ENCODE peak calls at places on chromosome 4, in nine cellular contexts. One of them, this sample, is unnamed.

GRCh38 chr4:113840850-113841249 is 79.3 kb upstream of the CAMK2D start:
- DNase-seq in stomach: no peak
- DNase-seq in K562: no peak
- DNase-seq in prostate gland: no peak
- DNase-seq in esophagus muscularis mucosa: no peak
- DNase-seq in upper lobe of left lung: no peak
- DNase-seq in HCT116: no peak
- DNase-seq in transverse colon: no peak
- DNase-seq in sigmoid colon: no peak
- DNase-seq in this sample: no peak

GRCh38 chr4:8578717-8579116 is 1.5 kb upstream of the GPR78 start:
- DNase-seq in stomach: no peak
- DNase-seq in K562: no peak
- DNase-seq in prostate gland: no peak
- DNase-seq in esophagus muscularis mucosa: no peak
- DNase-seq in upper lobe of left lung: no peak
- DNase-seq in HCT116: no peak
- DNase-seq in transverse colon: no peak
- DNase-seq in sigmoid colon: no peak
- DNase-seq in this sample: no peak

GRCh38 chr4:18691431-18692200 is 670.1 kb upstream of the LCORL start:
- DNase-seq in stomach: no peak
- DNase-seq in K562: no peak
- DNase-seq in prostate gland: no peak
- DNase-seq in esophagus muscularis mucosa: no peak
- DNase-seq in upper lobe of left lung: no peak
- DNase-seq in HCT116: no peak
- DNase-seq in transverse colon: no peak
- DNase-seq in sigmoid colon: no peak
- DNase-seq in this sample: peak; percentile 86

GRCh38 chr4:173934201-173934600 is 349.3 kb downstream of the FBXO8 start:
- DNase-seq in stomach: no peak
- DNase-seq in K562: no peak
- DNase-seq in prostate gland: no peak
- DNase-seq in esophagus muscularis mucosa: no peak
- DNase-seq in upper lobe of left lung: no peak
- DNase-seq in HCT116: no peak
- DNase-seq in transverse colon: no peak
- DNase-seq in sigmoid colon: no peak
- DNase-seq in this sample: no peak

GRCh38 chr4:70838400-70838971 is 1.2 kb downstream of the GRSF1 start:
- DNase-seq in stomach: no peak
- DNase-seq in K562: peak; percentile 17
- DNase-seq in prostate gland: no peak
- DNase-seq in esophagus muscularis mucosa: no peak
- DNase-seq in upper lobe of left lung: no peak
- DNase-seq in HCT116: no peak
- DNase-seq in transverse colon: no peak
- DNase-seq in sigmoid colon: no peak
- DNase-seq in this sample: no peak

GRCh38 chr4:69799337-69799736 is 38.9 kb upstream of the SULT1B1 start:
- DNase-seq in stomach: no peak
- DNase-seq in K562: no peak
- DNase-seq in prostate gland: no peak
- DNase-seq in esophagus muscularis mucosa: no peak
- DNase-seq in upper lobe of left lung: no peak
- DNase-seq in HCT116: no peak
- DNase-seq in transverse colon: no peak
- DNase-seq in sigmoid colon: no peak
- DNase-seq in this sample: no peak

GRCh38 chr4:123877561-123877960 is 481.0 kb downstream of the SPRY1 start:
- DNase-seq in stomach: peak; percentile 51
- DNase-seq in K562: no peak
- DNase-seq in prostate gland: no peak
- DNase-seq in esophagus muscularis mucosa: no peak
- DNase-seq in upper lobe of left lung: no peak
- DNase-seq in HCT116: no peak
- DNase-seq in transverse colon: no peak
- DNase-seq in sigmoid colon: no peak
- DNase-seq in this sample: no peak

GRCh38 chr4:184417802-184418511 is 56.4 kb downstream of the IRF2 start:
- DNase-seq in stomach: no peak
- DNase-seq in K562: peak; percentile 49
- DNase-seq in prostate gland: peak; percentile 88
- DNase-seq in esophagus muscularis mucosa: no peak
- DNase-seq in upper lobe of left lung: no peak
- DNase-seq in HCT116: peak; percentile 51
- DNase-seq in transverse colon: no peak
- DNase-seq in sigmoid colon: no peak
- DNase-seq in this sample: no peak

GRCh38 chr4:2698504-2698903 is 57.6 kb downstream of the TNIP2 start:
- DNase-seq in stomach: no peak
- DNase-seq in K562: no peak
- DNase-seq in prostate gland: no peak
- DNase-seq in esophagus muscularis mucosa: no peak
- DNase-seq in upper lobe of left lung: no peak
- DNase-seq in HCT116: no peak
- DNase-seq in transverse colon: no peak
- DNase-seq in sigmoid colon: no peak
- DNase-seq in this sample: no peak

GRCh38 chr4:2695661-2696060 is 60.5 kb downstream of the TNIP2 start:
- DNase-seq in stomach: no peak
- DNase-seq in K562: no peak
- DNase-seq in prostate gland: no peak
- DNase-seq in esophagus muscularis mucosa: no peak
- DNase-seq in upper lobe of left lung: no peak
- DNase-seq in HCT116: no peak
- DNase-seq in transverse colon: no peak
- DNase-seq in sigmoid colon: no peak
- DNase-seq in this sample: no peak

GRCh38 chr4:2694691-2695090 is 61.4 kb downstream of the TNIP2 start:
- DNase-seq in stomach: no peak
- DNase-seq in K562: no peak
- DNase-seq in prostate gland: no peak
- DNase-seq in esophagus muscularis mucosa: no peak
- DNase-seq in upper lobe of left lung: no peak
- DNase-seq in HCT116: no peak
- DNase-seq in transverse colon: no peak
- DNase-seq in sigmoid colon: no peak
- DNase-seq in this sample: no peak

GRCh38 chr4:2697995-2698414 is 58.1 kb downstream of the TNIP2 start:
- DNase-seq in stomach: peak; percentile 41
- DNase-seq in K562: no peak
- DNase-seq in prostate gland: no peak
- DNase-seq in esophagus muscularis mucosa: no peak
- DNase-seq in upper lobe of left lung: no peak
- DNase-seq in HCT116: no peak
- DNase-seq in transverse colon: no peak
- DNase-seq in sigmoid colon: no peak
- DNase-seq in this sample: no peak

DNA sequence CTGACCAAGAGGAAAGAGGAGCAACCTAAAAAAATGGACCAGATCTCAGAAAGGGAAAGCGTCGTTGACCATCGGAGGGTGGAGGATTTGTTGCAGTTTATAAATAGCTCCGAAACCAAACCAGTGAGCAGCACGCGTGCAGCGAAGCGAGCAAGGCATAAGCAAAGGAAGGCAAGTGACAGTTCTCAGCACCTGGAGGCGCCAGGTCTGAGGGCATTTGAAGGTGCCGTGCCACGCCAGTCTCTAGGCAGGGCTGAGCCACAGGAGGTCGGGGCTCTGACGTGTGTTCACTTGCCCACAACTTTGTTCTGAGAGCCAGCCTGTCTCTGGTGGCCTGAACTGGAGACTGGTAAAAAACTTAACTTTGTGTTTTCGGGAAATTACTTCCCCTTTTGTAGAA is 59.7 kb downstream of the TNIP2 start:
- DNase-seq in stomach: no peak
- DNase-seq in K562: no peak
- DNase-seq in prostate gland: no peak
- DNase-seq in esophagus muscularis mucosa: no peak
- DNase-seq in upper lobe of left lung: no peak
- DNase-seq in HCT116: no peak
- DNase-seq in transverse colon: peak; percentile 59
- DNase-seq in sigmoid colon: no peak
- DNase-seq in this sample: no peak
- TF ChIP-seq POLR2AphosphoS5 in stomach: no peak
- TF ChIP-seq POLR2AphosphoS5 in K562: no peak
- TF ChIP-seq POLR2AphosphoS5 in prostate gland: no peak
- TF ChIP-seq POLR2AphosphoS5 in esophagus muscularis mucosa: no peak
- TF ChIP-seq POLR2AphosphoS5 in upper lobe of left lung: no peak
- TF ChIP-seq POLR2AphosphoS5 in HCT116: no peak
- TF ChIP-seq POLR2AphosphoS5 in transverse colon: no peak
- TF ChIP-seq POLR2AphosphoS5 in sigmoid colon: no peak
- TF ChIP-seq POLR2AphosphoS5 in this sample: no peak

GRCh38 chr4:151012836-151013235 is 2.2 kb downstream of the LRBA start:
- DNase-seq in stomach: peak; percentile 48
- DNase-seq in K562: peak; percentile 75
- DNase-seq in prostate gland: peak; percentile 19
- DNase-seq in esophagus muscularis mucosa: no peak
- DNase-seq in upper lobe of left lung: no peak
- DNase-seq in HCT116: peak; percentile 7
- DNase-seq in transverse colon: peak; percentile 51
- DNase-seq in sigmoid colon: no peak
- DNase-seq in this sample: no peak

GRCh38 chr4:151013944-151014343 is 1.1 kb downstream of the LRBA start:
- DNase-seq in stomach: no peak
- DNase-seq in K562: no peak
- DNase-seq in prostate gland: no peak
- DNase-seq in esophagus muscularis mucosa: no peak
- DNase-seq in upper lobe of left lung: no peak
- DNase-seq in HCT116: no peak
- DNase-seq in transverse colon: no peak
- DNase-seq in sigmoid colon: no peak
- DNase-seq in this sample: no peak

GRCh38 chr4:151014521-151015457 is at the start of gene LRBA:
- DNase-seq in stomach: peak; percentile 87
- DNase-seq in K562: peak; percentile 94
- DNase-seq in prostate gland: peak; percentile 89
- DNase-seq in esophagus muscularis mucosa: peak; percentile 93
- DNase-seq in upper lobe of left lung: no peak
- DNase-seq in HCT116: peak; percentile 81
- DNase-seq in transverse colon: peak; percentile 91
- DNase-seq in sigmoid colon: peak; percentile 82
- DNase-seq in this sample: peak; percentile 63

GRCh38 chr4:151013491-151013890 is 1.6 kb downstream of the LRBA start:
- DNase-seq in stomach: no peak
- DNase-seq in K562: peak; percentile 51
- DNase-seq in prostate gland: no peak
- DNase-seq in esophagus muscularis mucosa: no peak
- DNase-seq in upper lobe of left lung: no peak
- DNase-seq in HCT116: no peak
- DNase-seq in transverse colon: no peak
- DNase-seq in sigmoid colon: no peak
- DNase-seq in this sample: no peak

GRCh38 chr4:151015458-151016344 is 617 bp upstream of the LRBA start:
- DNase-seq in stomach: peak; percentile 84
- DNase-seq in K562: peak; percentile 88
- DNase-seq in prostate gland: peak; percentile 82
- DNase-seq in esophagus muscularis mucosa: no peak
- DNase-seq in upper lobe of left lung: peak; percentile 96
- DNase-seq in HCT116: peak; percentile 77
- DNase-seq in transverse colon: peak; percentile 82
- DNase-seq in sigmoid colon: peak; percentile 83
- DNase-seq in this sample: peak; percentile 73
- TF ChIP-seq POLR2AphosphoS5 in stomach: no peak
- TF ChIP-seq POLR2AphosphoS5 in K562: no peak
- TF ChIP-seq POLR2AphosphoS5 in prostate gland: peak; percentile 43
- TF ChIP-seq POLR2AphosphoS5 in esophagus muscularis mucosa: peak; percentile 60
- TF ChIP-seq POLR2AphosphoS5 in upper lobe of left lung: peak; percentile 64
- TF ChIP-seq POLR2AphosphoS5 in HCT116: peak; percentile 85
- TF ChIP-seq POLR2AphosphoS5 in transverse colon: peak; percentile 40
- TF ChIP-seq POLR2AphosphoS5 in sigmoid colon: peak; percentile 81
- TF ChIP-seq POLR2AphosphoS5 in this sample: peak; percentile 93

GRCh38 chr4:80264825-80265224 is 1.6 kb upstream of the FGF5 start:
- DNase-seq in stomach: no peak
- DNase-seq in K562: no peak
- DNase-seq in prostate gland: no peak
- DNase-seq in esophagus muscularis mucosa: no peak
- DNase-seq in upper lobe of left lung: no peak
- DNase-seq in HCT116: no peak
- DNase-seq in transverse colon: no peak
- DNase-seq in sigmoid colon: no peak
- DNase-seq in this sample: no peak

GRCh38 chr4:80264352-80264647 is 2.2 kb upstream of the FGF5 start:
- DNase-seq in stomach: no peak
- DNase-seq in K562: no peak
- DNase-seq in prostate gland: no peak
- DNase-seq in esophagus muscularis mucosa: no peak
- DNase-seq in upper lobe of left lung: no peak
- DNase-seq in HCT116: no peak
- DNase-seq in transverse colon: no peak
- DNase-seq in sigmoid colon: no peak
- DNase-seq in this sample: no peak

GRCh38 chr4:80259012-80259411 is 7.5 kb upstream of the FGF5 start:
- DNase-seq in stomach: no peak
- DNase-seq in K562: no peak
- DNase-seq in prostate gland: no peak
- DNase-seq in esophagus muscularis mucosa: no peak
- DNase-seq in upper lobe of left lung: no peak
- DNase-seq in HCT116: no peak
- DNase-seq in transverse colon: no peak
- DNase-seq in sigmoid colon: no peak
- DNase-seq in this sample: no peak

GRCh38 chr4:80263541-80264351 is 2.7 kb upstream of the FGF5 start:
- DNase-seq in stomach: no peak
- DNase-seq in K562: no peak
- DNase-seq in prostate gland: no peak
- DNase-seq in esophagus muscularis mucosa: no peak
- DNase-seq in upper lobe of left lung: peak; percentile 29
- DNase-seq in HCT116: no peak
- DNase-seq in transverse colon: no peak
- DNase-seq in sigmoid colon: no peak
- DNase-seq in this sample: no peak

DNA sequence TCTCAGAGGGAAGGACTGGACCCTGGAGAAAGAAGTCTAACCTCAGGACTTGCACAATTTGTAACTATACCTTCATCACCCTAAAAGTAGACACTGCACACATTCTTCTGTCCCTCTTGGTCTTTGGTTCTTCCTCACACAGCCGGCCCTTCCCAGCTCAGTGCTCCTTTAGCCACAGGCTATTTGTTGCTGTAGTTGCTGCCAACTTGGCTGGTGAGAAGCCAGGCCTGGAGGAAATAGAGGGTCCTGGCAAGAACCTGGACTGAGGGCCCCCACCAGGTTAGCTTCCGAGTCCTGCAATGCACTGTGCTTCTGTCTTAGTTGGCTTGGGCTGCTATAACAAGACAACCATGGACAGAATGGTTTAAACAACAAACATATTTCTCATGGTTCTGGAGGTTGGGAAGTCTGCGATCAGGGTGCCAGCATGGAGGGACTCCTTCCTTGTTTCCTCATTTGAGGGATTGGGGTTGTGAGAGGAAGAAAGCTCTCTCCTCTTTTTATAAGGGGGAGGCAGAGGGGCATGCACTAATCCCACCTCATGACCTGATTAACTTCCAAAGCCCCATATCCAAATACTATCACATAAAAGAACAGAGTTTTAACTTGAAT is 4.4 kb upstream of the FGF5 start:
- DNase-seq in stomach: no peak
- DNase-seq in K562: no peak
- DNase-seq in prostate gland: no peak
- DNase-seq in esophagus muscularis mucosa: no peak
- DNase-seq in upper lobe of left lung: no peak
- DNase-seq in HCT116: no peak
- DNase-seq in transverse colon: no peak
- DNase-seq in sigmoid colon: no peak
- DNase-seq in this sample: no peak
- TF ChIP-seq POLR2AphosphoS5 in stomach: no peak
- TF ChIP-seq POLR2AphosphoS5 in K562: no peak
- TF ChIP-seq POLR2AphosphoS5 in prostate gland: no peak
- TF ChIP-seq POLR2AphosphoS5 in esophagus muscularis mucosa: no peak
- TF ChIP-seq POLR2AphosphoS5 in upper lobe of left lung: no peak
- TF ChIP-seq POLR2AphosphoS5 in HCT116: no peak
- TF ChIP-seq POLR2AphosphoS5 in transverse colon: no peak
- TF ChIP-seq POLR2AphosphoS5 in sigmoid colon: no peak
- TF ChIP-seq POLR2AphosphoS5 in this sample: no peak

GRCh38 chr4:139735381-139736256 is 70.0 kb downstream of the MGST2 start:
- DNase-seq in stomach: no peak
- DNase-seq in K562: no peak
- DNase-seq in prostate gland: peak; percentile 17
- DNase-seq in esophagus muscularis mucosa: no peak
- DNase-seq in upper lobe of left lung: peak; percentile 87
- DNase-seq in HCT116: no peak
- DNase-seq in transverse colon: no peak
- DNase-seq in sigmoid colon: peak; percentile 74
- DNase-seq in this sample: peak; percentile 66

GRCh38 chr4:139732991-139733555 is 67.5 kb downstream of the MGST2 start:
- DNase-seq in stomach: no peak
- DNase-seq in K562: peak; percentile 48
- DNase-seq in prostate gland: no peak
- DNase-seq in esophagus muscularis mucosa: no peak
- DNase-seq in upper lobe of left lung: no peak
- DNase-seq in HCT116: no peak
- DNase-seq in transverse colon: no peak
- DNase-seq in sigmoid colon: peak; percentile 29
- DNase-seq in this sample: no peak

GRCh38 chr4:139734875-139735380 is 69.3 kb downstream of the MGST2 start:
- DNase-seq in stomach: peak; percentile 81
- DNase-seq in K562: no peak
- DNase-seq in prostate gland: peak; percentile 88
- DNase-seq in esophagus muscularis mucosa: peak; percentile 95
- DNase-seq in upper lobe of left lung: peak; percentile 97
- DNase-seq in HCT116: no peak
- DNase-seq in transverse colon: peak; percentile 74
- DNase-seq in sigmoid colon: peak; percentile 95
- DNase-seq in this sample: peak; percentile 54

GRCh38 chr4:139736257-139736626 is 70.6 kb downstream of the MGST2 start:
- DNase-seq in stomach: no peak
- DNase-seq in K562: no peak
- DNase-seq in prostate gland: no peak
- DNase-seq in esophagus muscularis mucosa: no peak
- DNase-seq in upper lobe of left lung: no peak
- DNase-seq in HCT116: no peak
- DNase-seq in transverse colon: no peak
- DNase-seq in sigmoid colon: peak; percentile 59
- DNase-seq in this sample: no peak

DNA sequence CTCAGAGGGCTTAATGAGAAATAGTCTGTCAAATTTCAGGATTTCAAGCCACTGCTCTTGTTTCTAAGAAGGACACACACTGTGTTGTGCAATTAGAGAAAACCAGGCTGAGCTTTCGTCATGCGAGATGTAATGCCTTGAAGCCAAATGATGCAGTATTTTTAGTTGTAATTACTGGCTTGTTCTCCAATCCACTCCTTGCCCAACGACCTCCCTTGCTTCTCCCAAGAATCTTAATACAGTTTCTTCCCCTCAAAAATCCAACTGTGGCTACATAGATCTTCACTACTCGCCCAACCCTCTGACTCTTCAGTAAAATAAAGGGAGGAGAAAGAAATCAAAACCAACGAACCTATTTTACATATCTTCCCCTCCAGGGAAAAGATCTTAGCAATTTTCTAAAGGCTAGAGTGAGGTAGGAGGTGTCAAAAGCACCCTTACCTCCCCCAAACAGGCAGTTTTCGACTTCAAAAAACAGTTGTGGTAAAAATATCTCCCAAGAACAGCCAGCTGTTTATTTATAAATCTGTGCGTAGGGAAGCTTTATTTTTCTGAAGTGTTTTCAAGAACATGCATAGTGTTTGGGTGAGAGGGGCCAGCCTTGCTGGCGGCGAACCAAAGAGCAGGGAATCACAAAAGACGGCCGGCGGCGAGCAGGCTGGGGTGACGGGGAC is 68.7 kb downstream of the MGST2 start:
- DNase-seq in stomach: no peak
- DNase-seq in K562: no peak
- DNase-seq in prostate gland: no peak
- DNase-seq in esophagus muscularis mucosa: no peak
- DNase-seq in upper lobe of left lung: no peak
- DNase-seq in HCT116: no peak
- DNase-seq in transverse colon: no peak
- DNase-seq in sigmoid colon: peak; percentile 79
- DNase-seq in this sample: no peak
- TF ChIP-seq POLR2AphosphoS5 in stomach: peak; percentile 86
- TF ChIP-seq POLR2AphosphoS5 in K562: no peak
- TF ChIP-seq POLR2AphosphoS5 in prostate gland: no peak
- TF ChIP-seq POLR2AphosphoS5 in esophagus muscularis mucosa: peak; percentile 23
- TF ChIP-seq POLR2AphosphoS5 in upper lobe of left lung: no peak
- TF ChIP-seq POLR2AphosphoS5 in HCT116: no peak
- TF ChIP-seq POLR2AphosphoS5 in transverse colon: no peak
- TF ChIP-seq POLR2AphosphoS5 in sigmoid colon: peak; percentile 11
- TF ChIP-seq POLR2AphosphoS5 in this sample: no peak

This sample was measured in H1.